ENCODE peak calls at places on chromosomes 5 and 9, in five cellular contexts. I is HCT116, A is pancreas, H is IMR-90, V is tibial nerve. N is an unnamed sample. For H3K4me1 and H3K27me3, the result is how much of the 10 kb centered on the place peaks cover.

GRCh38 chr5:13566903-13567339 is 377.6 kb downstream of the DNAH5 start:
- DNase-seq in I (no peak), A (no peak), H (peak), V (no peak), N (no peak)

GRCh38 chr5:16538001-16538400 is 72.4 kb upstream of the ZNF622 start:
- DNase-seq in I (no peak), A (no peak), H (no peak), V (no peak), N (no peak)

GRCh38 chr9:96420468-96421219 is 2.5 kb upstream of the ZNF367 start:
- DNase-seq in I (peak), A (no peak), H (peak), V (no peak), N (no peak)

GRCh38 chr5:145362261-145362660 is 472.9 kb downstream of the PRELID2 start:
- DNase-seq in I (no peak), A (no peak), H (peak), V (no peak), N (no peak)

GRCh38 chr9:85224729-85225128 is 517.0 kb downstream of the AGTPBP1 start:
- DNase-seq in I (peak), A (no peak), H (no peak), V (no peak), N (no peak)

GRCh38 chr9:124814178-124814535 is 37.2 kb downstream of the OLFML2A start:
- DNase-seq in I (no peak), A (no peak), H (no peak), V (no peak), N (no peak)

GRCh38 chr5:74199436-74200210 is 440.9 kb downstream of the ENC1 start:
- DNase-seq in I (no peak), A (no peak), H (peak), V (no peak), N (no peak)

GRCh38 chr9:68747043-68747533 is 42.0 kb downstream of the PIP5K1B start:
- DNase-seq in I (no peak), A (no peak), H (no peak), V (no peak), N (no peak)

GRCh38 chr5:168793844-168794837 is 215.0 kb upstream of the PANK3 start:
- DNase-seq in I (no peak), A (no peak), H (peak), V (no peak), N (peak)

GRCh38 chr5:110027527-110028322 is 338.0 kb downstream of the MAN2A1 start:
- DNase-seq in I (no peak), A (no peak), H (no peak), V (no peak), N (no peak)

GRCh38 chr5:53488195-53488594 is 7.8 kb downstream of the FST start:
- DNase-seq in I (no peak), A (no peak), H (peak), V (no peak), N (no peak)

GRCh38 chr9:133773889-133774655 is 35.9 kb upstream of the SARDH start:
- DNase-seq in I (no peak), A (peak), H (peak), V (no peak), N (no peak)

GRCh38 chr5:98769256-98770157 is 4.0 kb upstream of the RGMB start:
- DNase-seq in I (no peak), A (peak), H (peak), V (no peak), N (peak)

GRCh38 chr9:124033348-124033747 is 21.8 kb downstream of the LHX2 start:
- DNase-seq in I (no peak), A (no peak), H (no peak), V (no peak), N (peak)

GRCh38 chr5:134113572-134113907 is 941 bp upstream of the TCF7 start:
- DNase-seq in I (no peak), A (no peak), H (no peak), V (no peak), N (no peak)

GRCh38 chr9:4748612-4749011 is 7.6 kb upstream of the AK3 start:
- DNase-seq in I (no peak), A (no peak), H (peak), V (no peak), N (no peak)

GRCh38 chr9:70480405-70480980 is 66.0 kb upstream of the KLF9 start:
- DNase-seq in I (no peak), A (peak), H (peak), V (peak), N (peak)

GRCh38 chr5:91816674-91817073 is 433.6 kb upstream of the ARRDC3 start:
- DNase-seq in I (no peak), A (no peak), H (no peak), V (no peak), N (no peak)

GRCh38 chr5:24053731-24054130 is 546.3 kb downstream of the PRDM9 start:
- DNase-seq in I (no peak), A (no peak), H (no peak), V (no peak), N (no peak)
- H3K4me3 ChIP-seq in I (no peak), A (no peak), H (no peak), V (no peak), N (no peak)

DNA sequence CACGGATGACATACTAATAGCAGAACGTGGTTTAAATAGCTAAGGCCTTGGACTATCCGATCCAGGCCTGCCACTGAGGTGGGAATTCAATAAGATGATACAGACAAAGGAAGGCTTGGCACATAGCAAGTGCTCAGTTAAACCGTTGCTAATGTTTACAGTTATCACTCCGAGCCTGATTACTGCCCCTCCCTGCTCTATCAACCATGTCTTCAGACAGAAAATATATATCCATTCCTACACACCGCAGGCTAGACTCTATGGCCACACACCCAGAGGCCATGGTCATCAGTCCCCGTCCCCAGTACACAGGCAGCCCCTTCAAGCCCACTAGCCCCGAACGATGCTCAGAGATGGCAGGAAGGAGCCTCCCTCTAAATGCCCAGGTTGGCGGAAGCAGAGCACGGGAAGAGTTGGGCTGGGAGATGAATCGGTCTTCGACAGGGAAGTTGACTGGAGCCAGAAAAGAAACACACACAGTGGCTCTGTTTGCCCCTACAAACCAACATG is 49.8 kb upstream of the STXBP1 start:
- DNase-seq in I (no peak), A (peak), H (no peak), V (no peak), N (no peak)
- H3K4me1 ChIP-seq in I (half or more), A (under half), H (half or more), V (half or more), N (half or more)

GRCh38 chr9:137168907-137169763 is 716 bp downstream of the LRRC26 start:
- DNase-seq in I (peak), A (peak), H (peak), V (no peak), N (no peak)
- H3K27me3 ChIP-seq in I (under half), A (under half), H (half or more), V (half or more), N (half or more)

GRCh38 chr5:132467292-132467984 is 23.1 kb downstream of the IRF1 start:
- DNase-seq in I (no peak), A (no peak), H (no peak), V (no peak), N (peak)
- H3K4me3 ChIP-seq in I (no peak), A (no peak), H (no peak), V (no peak), N (no peak)

DNA sequence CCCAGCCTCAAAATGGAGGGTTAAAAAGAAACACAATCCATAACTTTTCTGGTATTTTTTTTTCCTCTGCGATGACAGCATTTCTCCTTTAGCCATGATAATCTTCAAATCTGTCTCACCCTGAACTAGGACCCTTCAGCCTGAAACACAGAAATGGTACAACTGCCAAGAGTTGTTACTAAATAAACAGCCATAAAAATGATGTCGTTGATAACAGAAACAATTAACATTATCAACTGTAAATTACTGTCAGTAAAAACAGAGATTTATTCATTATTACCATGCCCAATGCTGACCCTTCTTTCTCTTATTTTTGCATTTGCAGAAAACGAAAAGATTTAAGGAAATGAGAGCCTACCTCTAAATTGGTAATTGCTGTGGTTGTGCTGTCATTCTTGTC is 19.4 kb upstream of the MIER3 start:
- DNase-seq in I (no peak), A (no peak), H (no peak), V (no peak), N (no peak)
- H3K4me1 ChIP-seq in I (under half), A (under half), H (under half), V (under half), N (under half)

GRCh38 chr5:38692780-38693507 is 136.5 kb upstream of the LIFR start:
- DNase-seq in I (no peak), A (no peak), H (no peak), V (no peak), N (no peak)
- H3K27me3 ChIP-seq in I (under half), A (under half), H (under half), V (under half), N (under half)

DNA sequence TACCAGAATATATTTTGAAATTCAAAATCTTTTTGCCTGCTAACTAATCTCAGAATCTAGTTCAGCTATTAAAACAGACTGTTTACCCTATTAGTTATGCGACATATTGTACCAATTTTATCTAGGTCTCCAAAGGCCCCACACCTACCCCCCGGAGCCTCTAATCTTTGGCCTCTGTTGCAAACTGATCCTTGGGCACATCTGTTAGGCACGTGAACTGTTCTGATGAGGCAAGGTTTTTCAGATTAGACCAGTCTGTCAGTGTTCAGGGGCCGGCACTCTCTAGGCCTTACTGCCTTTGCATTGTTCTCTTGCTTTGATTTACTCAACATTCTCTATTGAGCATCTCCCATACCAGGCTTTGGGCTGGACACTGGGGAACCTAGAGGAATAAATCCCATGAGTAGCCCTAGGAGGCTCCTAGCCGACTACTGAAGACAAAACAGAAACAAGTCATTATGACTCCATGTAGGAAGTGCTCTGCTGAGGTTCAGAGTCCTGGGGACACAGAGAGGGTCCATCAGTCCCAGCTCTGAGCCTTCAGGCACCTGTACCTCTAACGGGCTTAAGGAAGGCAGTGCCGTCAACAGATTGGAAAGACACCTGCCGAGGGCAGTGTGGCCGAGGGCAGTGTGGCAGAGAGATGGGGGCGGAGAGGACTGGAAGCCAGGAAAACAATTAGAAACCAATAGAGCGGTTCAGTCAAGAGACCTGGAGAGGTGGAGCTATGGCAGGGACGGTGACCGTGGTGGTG is 245.1 kb downstream of the AOPEP start:
- DNase-seq in I (no peak), A (no peak), H (no peak), V (no peak), N (no peak)
- H3K4me3 ChIP-seq in I (no peak), A (no peak), H (no peak), V (no peak), N (no peak)

DNA sequence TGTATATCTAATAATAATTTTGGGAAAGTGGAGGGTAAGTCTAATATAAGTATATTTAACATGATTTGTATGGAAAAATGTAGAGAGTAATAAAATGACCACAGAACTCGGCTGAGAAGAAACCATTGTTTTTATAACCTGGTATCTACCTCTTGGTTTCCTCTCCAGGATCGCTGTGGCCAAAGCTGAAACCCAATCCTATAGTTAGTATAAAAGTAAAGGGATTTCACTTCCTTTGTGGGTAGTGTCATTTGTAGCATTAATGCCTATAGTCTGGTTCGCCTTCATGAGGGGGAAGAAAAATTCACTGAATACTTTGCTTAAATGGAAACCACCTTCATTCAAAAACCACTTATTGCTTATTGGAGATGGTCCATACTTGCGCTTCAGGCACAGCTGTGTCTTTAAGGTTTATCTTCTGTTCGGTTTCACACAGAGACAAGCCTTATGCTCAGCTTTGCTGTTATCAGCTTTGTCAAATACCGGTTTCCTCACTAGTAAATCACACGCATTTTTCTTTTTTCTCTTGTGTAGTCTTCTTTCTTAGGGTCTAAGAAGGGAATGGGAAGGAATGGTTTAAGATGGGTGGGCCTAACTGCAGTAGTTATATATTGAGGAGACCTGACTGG is 12.1 kb downstream of the PIK3R1 start:
- DNase-seq in I (no peak), A (no peak), H (no peak), V (no peak), N (no peak)
- H3K4me1 ChIP-seq in I (under half), A (under half), H (under half), V (half or more), N (half or more)

GRCh38 chr9:137136261-137136925 is 2.6 kb upstream of the GRIN1 start:
- DNase-seq in I (no peak), A (no peak), H (no peak), V (no peak), N (peak)
- H3K27me3 ChIP-seq in I (under half), A (under half), H (under half), V (half or more), N (half or more)

DNA sequence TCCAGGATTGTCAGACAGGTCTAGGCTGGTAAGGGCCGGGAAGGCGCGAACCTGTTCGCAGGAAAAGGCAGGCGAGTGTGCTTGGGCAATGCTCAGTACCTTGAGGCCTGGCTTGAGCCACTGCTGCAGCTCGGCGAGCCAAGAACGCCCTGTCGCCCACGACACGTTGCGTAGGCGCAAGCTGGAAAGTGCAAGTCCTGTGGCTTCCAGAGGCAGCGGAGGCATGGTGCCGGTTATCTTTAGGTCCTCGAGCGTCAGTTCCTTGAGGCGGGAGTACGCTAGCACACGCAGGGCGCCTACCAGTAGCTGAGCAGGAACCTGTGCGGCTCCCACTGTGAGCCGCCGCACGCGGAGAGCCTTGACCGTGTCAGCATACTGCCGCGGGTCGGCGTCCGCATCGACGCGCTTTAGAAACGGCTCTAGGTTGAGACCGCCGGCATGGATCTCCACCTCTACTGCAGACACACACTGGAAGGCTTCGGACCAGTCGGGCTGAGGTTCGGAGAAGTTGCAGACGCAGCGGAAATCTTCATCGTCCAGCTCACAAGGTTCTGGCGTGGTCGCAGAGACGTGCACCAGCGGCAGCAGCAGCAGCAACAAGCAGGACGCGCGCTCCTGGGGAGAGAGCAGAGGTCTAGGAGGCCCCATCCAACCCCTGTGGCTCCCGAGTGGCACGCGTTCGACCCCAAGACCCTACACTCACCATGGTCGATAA is 452 bp downstream of the CD14 start:
- DNase-seq in I (no peak), A (peak), H (peak), V (peak), N (peak)
- H3K4me3 ChIP-seq in I (no peak), A (peak), H (peak), V (peak), N (peak)